ENCODE peak calls at places on chromosomes 16 and 17, in five cellular contexts. V is posterior cingulate gyrus, B is NCI-H460, D is substantia nigra, C is T-helper 2 cell. M is an unnamed sample.
A peak's percentile ranks its signal among the peaks of the same experiment; 100 is the strongest.

GRCh38 chr17:70855401-70856054 is 686.2 kb downstream of the KCNJ2 start:
- DNase-seq in D (no peak), C (no peak), B (peak; percentile 1), V (no peak), M (no peak)

GRCh38 chr16:89738538-89739317 is 17.4 kb downstream of the ZNF276 start:
- DNase-seq in V (no peak), B (no peak), D (no peak), C (no peak), M (no peak)

GRCh38 chr17:36524428-36524876 is 10.2 kb downstream of the MYO19 start:
- DNase-seq in C (no peak), D (no peak), B (no peak), V (no peak), M (no peak)

GRCh38 chr16:73527191-73527590 is 479.3 kb upstream of the ZFHX3 start:
- DNase-seq in V (no peak), B (no peak), C (no peak), D (no peak), M (peak; percentile 9)

GRCh38 chr17:41457656-41458055 is 9.5 kb downstream of the KRT32 start:
- DNase-seq in V (no peak), D (no peak), C (no peak), B (no peak), M (no peak)

GRCh38 chr16:82459580-82460256 is 167.1 kb upstream of the CDH13 start:
- DNase-seq in V (no peak), C (no peak), D (no peak), B (no peak), M (no peak)

GRCh38 chr16:56479469-56479868 is 28.1 kb downstream of the OGFOD1 start:
- DNase-seq in C (no peak), B (no peak), D (no peak), V (no peak), M (no peak)

GRCh38 chr17:75390982-75391381 is 14.5 kb downstream of the GRB2 start:
- DNase-seq in C (no peak), D (no peak), B (no peak), V (no peak), M (no peak)

GRCh38 chr17:64426584-64426983 is 22.3 kb upstream of the MILR1 start:
- DNase-seq in V (no peak), B (no peak), D (no peak), C (no peak), M (no peak)

GRCh38 chr17:67992541-67993152 is 3.6 kb downstream of the C17orf58 start:
- DNase-seq in B (no peak), C (no peak), V (no peak), D (no peak), M (no peak)